ENCODE peak calls at places on chromosomes 1 and 21, in four cellular contexts. One of them, this sample, is unnamed. For H3K4me1, the result is how much of the 10 kb centered on the place peaks cover.

GRCh38 chr1:61079898-61080336 is 2.4 kb upstream of the NFIA start:
- DNase-seq in cardiac muscle cell: peak
- DNase-seq in spleen: peak
- DNase-seq in thoracic aorta: peak
- DNase-seq in this sample: peak

GRCh38 chr1:93753766-93754763 is 72.4 kb upstream of the BCAR3 start:
- DNase-seq in thoracic aorta: no peak
- DNase-seq in spleen: no peak
- DNase-seq in cardiac muscle cell: peak
- DNase-seq in this sample: no peak

GRCh38 chr1:1627842-1628655 is 3.9 kb upstream of the MMP23B start:
- DNase-seq in cardiac muscle cell: no peak
- DNase-seq in spleen: peak
- DNase-seq in thoracic aorta: no peak
- DNase-seq in this sample: peak

GRCh38 chr1:63592536-63593302 is 492 bp upstream of the PGM1 start:
- DNase-seq in spleen: no peak
- DNase-seq in cardiac muscle cell: no peak
- DNase-seq in thoracic aorta: no peak
- DNase-seq in this sample: no peak

GRCh38 chr1:156909671-156910070 is 10.8 kb upstream of the LRRC71 start:
- DNase-seq in cardiac muscle cell: no peak
- DNase-seq in spleen: no peak
- DNase-seq in thoracic aorta: no peak
- DNase-seq in this sample: no peak

GRCh38 chr1:62353853-62354252 is 34.6 kb upstream of the KANK4 start:
- DNase-seq in thoracic aorta: no peak
- DNase-seq in spleen: no peak
- DNase-seq in cardiac muscle cell: no peak
- DNase-seq in this sample: no peak

GRCh38 chr1:226125831-226126230 is 60.7 kb downstream of the ACBD3 start:
- DNase-seq in thoracic aorta: no peak
- DNase-seq in spleen: peak
- DNase-seq in cardiac muscle cell: no peak
- DNase-seq in this sample: peak

GRCh38 chr1:56284933-56285332 is 294.4 kb downstream of the PLPP3 start:
- DNase-seq in spleen: no peak
- DNase-seq in cardiac muscle cell: peak
- DNase-seq in thoracic aorta: no peak
- DNase-seq in this sample: no peak

GRCh38 chr1:241228339-241228738 is 128.7 kb downstream of the RGS7 start:
- DNase-seq in cardiac muscle cell: no peak
- DNase-seq in spleen: no peak
- DNase-seq in thoracic aorta: no peak
- DNase-seq in this sample: no peak

GRCh38 chr1:9078035-9078948 is 8.9 kb upstream of the SLC2A5 start:
- DNase-seq in cardiac muscle cell: peak
- DNase-seq in thoracic aorta: no peak
- DNase-seq in spleen: no peak
- DNase-seq in this sample: no peak

GRCh38 chr1:77829851-77830250 is 50.4 kb downstream of the MIGA1 start:
- DNase-seq in spleen: no peak
- DNase-seq in cardiac muscle cell: no peak
- DNase-seq in thoracic aorta: no peak
- DNase-seq in this sample: no peak

GRCh38 chr1:944341-945325 is 14.4 kb downstream of the NOC2L start:
- DNase-seq in cardiac muscle cell: peak
- DNase-seq in spleen: no peak
- DNase-seq in thoracic aorta: no peak
- DNase-seq in this sample: no peak

GRCh38 chr1:32612189-32612881 is 38.0 kb downstream of the ZBTB8OS start:
- DNase-seq in cardiac muscle cell: peak
- DNase-seq in spleen: peak
- DNase-seq in thoracic aorta: peak
- DNase-seq in this sample: peak

GRCh38 chr21:44423312-44423821 is 31.9 kb upstream of the LRRC3 start:
- DNase-seq in spleen: peak
- DNase-seq in thoracic aorta: no peak
- DNase-seq in cardiac muscle cell: no peak
- DNase-seq in this sample: peak

GRCh38 chr1:180912801-180913616 is at the start of gene KIAA1614:
- DNase-seq in spleen: no peak
- DNase-seq in thoracic aorta: no peak
- DNase-seq in cardiac muscle cell: peak
- DNase-seq in this sample: peak

GRCh38 chr1:223827193-223827663 is 18.5 kb downstream of the TP53BP2 start:
- DNase-seq in cardiac muscle cell: peak
- DNase-seq in spleen: no peak
- DNase-seq in thoracic aorta: no peak
- DNase-seq in this sample: no peak

GRCh38 chr1:196858811-196859210 is 29.0 kb upstream of the CFHR4 start:
- DNase-seq in cardiac muscle cell: no peak
- DNase-seq in spleen: no peak
- DNase-seq in thoracic aorta: no peak
- DNase-seq in this sample: no peak

GRCh38 chr1:222880586-222880985 is 65.7 kb downstream of the DISP1 start:
- DNase-seq in thoracic aorta: no peak
- DNase-seq in cardiac muscle cell: peak
- DNase-seq in spleen: no peak
- DNase-seq in this sample: no peak

GRCh38 chr1:39892611-39893595 is 8.8 kb downstream of the MYCL start:
- DNase-seq in spleen: no peak
- DNase-seq in thoracic aorta: no peak
- DNase-seq in cardiac muscle cell: peak
- DNase-seq in this sample: no peak

GRCh38 chr1:245768596-245768995 is 613.8 kb downstream of the KIF26B start:
- DNase-seq in spleen: no peak
- DNase-seq in cardiac muscle cell: no peak
- DNase-seq in thoracic aorta: no peak
- DNase-seq in this sample: no peak

GRCh38 chr1:54375331-54376084 is 30.7 kb downstream of the SSBP3 start:
- DNase-seq in spleen: peak
- DNase-seq in thoracic aorta: no peak
- DNase-seq in cardiac muscle cell: no peak
- DNase-seq in this sample: no peak
- TF ChIP-seq CTCF in spleen: peak
- TF ChIP-seq CTCF in thoracic aorta: no peak
- TF ChIP-seq CTCF in cardiac muscle cell: no peak
- TF ChIP-seq CTCF in this sample: no peak

DNA sequence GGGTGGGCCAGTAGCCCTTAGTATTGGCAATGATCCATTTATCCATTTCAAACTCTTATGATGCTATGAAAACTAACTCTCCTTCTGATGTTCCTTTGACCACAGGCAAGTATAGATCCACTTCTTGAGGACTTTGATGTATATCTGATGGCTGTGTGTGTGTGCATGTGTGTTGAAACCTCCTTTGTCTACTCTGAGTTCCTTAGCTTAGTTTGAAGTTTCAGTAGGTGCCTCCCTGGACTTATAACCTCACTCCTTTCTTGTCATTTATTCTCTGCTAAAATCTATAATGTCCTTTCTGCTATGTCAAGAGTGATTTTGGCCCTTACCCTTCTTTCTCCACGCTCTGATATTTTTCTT is 409.3 kb downstream of the PRDM2 start:
- DNase-seq in cardiac muscle cell: no peak
- DNase-seq in thoracic aorta: no peak
- DNase-seq in spleen: no peak
- DNase-seq in this sample: no peak
- H3K27ac ChIP-seq in cardiac muscle cell: no peak
- H3K27ac ChIP-seq in thoracic aorta: no peak
- H3K27ac ChIP-seq in spleen: no peak
- H3K27ac ChIP-seq in this sample: no peak

DNA sequence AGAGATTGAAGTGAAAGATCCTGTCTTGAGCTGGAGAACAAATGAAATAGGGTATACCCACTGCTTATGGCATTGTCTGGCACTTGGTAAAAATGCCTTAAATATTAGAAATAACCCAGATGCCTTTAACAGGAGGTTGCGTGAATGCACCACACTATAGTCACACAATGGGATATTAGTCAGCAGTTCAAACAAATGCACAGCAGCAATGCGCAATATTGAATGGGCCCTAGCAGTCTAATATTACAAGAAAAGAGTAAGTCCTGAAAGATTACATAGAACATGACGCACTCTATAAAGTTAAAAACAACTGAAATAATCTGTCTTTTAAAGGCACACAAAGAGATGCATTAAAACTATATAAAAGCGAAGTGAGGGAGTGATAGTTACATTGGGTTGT is 161.0 kb downstream of the EDEM3 start:
- DNase-seq in cardiac muscle cell: peak
- DNase-seq in spleen: no peak
- DNase-seq in thoracic aorta: no peak
- DNase-seq in this sample: no peak
- H3K4me1 ChIP-seq in cardiac muscle cell: under half
- H3K4me1 ChIP-seq in spleen: under half
- H3K4me1 ChIP-seq in thoracic aorta: under half
- H3K4me1 ChIP-seq in this sample: under half

DNA sequence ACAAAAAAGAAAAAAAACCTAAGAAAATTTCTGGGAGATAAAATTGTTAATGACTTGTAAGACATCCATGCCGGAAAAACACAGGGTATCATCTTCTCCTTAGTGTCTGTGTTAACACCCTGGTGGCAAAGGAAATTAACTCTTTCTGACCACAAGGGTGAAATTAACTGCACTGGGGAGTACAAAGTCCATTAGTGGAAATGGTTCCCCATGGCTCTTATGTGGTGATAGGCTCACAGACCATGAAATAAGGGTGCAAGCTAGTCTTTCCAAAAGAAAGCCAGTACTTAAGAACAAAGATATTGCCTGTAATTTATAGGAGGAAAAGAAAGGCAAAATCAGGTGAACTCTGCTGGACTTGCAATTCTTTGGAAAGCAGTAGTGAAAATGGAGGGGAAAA is 185.4 kb downstream of the LRRIQ3 start:
- DNase-seq in spleen: no peak
- DNase-seq in thoracic aorta: no peak
- DNase-seq in cardiac muscle cell: no peak
- DNase-seq in this sample: no peak
- TF ChIP-seq CTCF in spleen: no peak
- TF ChIP-seq CTCF in thoracic aorta: no peak
- TF ChIP-seq CTCF in cardiac muscle cell: no peak
- TF ChIP-seq CTCF in this sample: no peak

GRCh38 chr1:212490276-212490675 is 57.6 kb downstream of the NENF start:
- DNase-seq in spleen: no peak
- DNase-seq in thoracic aorta: no peak
- DNase-seq in cardiac muscle cell: no peak
- DNase-seq in this sample: no peak
- H3K27ac ChIP-seq in spleen: no peak
- H3K27ac ChIP-seq in thoracic aorta: no peak
- H3K27ac ChIP-seq in cardiac muscle cell: no peak
- H3K27ac ChIP-seq in this sample: no peak

DNA sequence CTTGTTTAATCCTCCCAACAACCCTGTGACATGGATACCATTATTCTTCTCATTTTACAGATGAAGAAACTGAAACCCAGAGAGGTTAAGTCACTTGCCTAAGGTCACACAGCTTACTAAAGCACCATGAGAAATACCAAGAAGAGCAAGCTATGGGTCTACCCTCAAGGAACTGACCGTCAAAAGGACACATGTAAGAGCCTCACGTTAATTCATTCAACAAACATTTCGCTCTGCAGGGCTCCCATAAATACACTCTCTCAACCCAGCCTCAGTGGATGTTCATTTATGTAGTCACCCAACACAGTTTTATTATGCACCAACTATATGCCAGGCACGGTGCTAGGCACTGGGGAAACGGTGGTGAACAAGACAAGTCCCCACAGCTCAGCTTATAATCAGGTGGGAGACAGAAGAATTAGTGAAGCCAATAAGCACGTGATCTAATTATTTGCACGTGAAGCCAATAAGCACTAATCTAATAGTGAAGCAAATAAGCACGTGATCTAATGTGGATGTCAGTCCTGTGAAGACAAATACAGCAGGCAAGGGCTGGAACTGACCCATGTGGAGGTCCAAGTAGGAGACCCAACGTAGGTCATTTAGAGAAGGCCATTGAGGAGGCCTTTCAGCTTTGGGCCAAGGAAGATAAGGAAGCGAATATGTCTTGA is 52.1 kb upstream of the ZBTB40 start:
- DNase-seq in spleen: no peak
- DNase-seq in cardiac muscle cell: no peak
- DNase-seq in thoracic aorta: no peak
- DNase-seq in this sample: no peak
- H3K4me1 ChIP-seq in spleen: under half
- H3K4me1 ChIP-seq in cardiac muscle cell: under half
- H3K4me1 ChIP-seq in thoracic aorta: under half
- H3K4me1 ChIP-seq in this sample: under half

DNA sequence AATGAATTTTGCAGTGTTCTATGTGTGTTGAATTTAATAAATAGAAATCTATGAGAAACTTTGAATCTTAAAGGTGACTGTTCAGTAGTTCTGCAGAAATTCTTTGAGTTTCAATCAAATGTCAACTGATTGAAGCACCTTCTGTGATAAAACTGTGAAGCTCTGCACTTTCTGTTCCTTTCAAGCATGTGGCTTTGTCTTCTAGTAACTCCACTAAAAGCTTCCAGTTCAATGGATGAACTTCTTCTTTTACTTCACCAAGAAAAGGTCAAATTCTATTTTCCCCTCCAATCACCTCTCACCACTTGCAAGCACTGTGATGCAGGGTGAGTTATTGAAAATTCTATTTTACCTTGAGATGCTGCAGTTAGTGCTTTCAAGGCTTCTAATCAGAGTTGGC is 515.3 kb upstream of the B3GALT2 start:
- DNase-seq in thoracic aorta: no peak
- DNase-seq in cardiac muscle cell: no peak
- DNase-seq in spleen: no peak
- DNase-seq in this sample: no peak
- TF ChIP-seq CTCF in thoracic aorta: no peak
- TF ChIP-seq CTCF in cardiac muscle cell: no peak
- TF ChIP-seq CTCF in spleen: no peak
- TF ChIP-seq CTCF in this sample: no peak

GRCh38 chr1:6691507-6691906 is 10.1 kb downstream of the DNAJC11 start:
- DNase-seq in thoracic aorta: no peak
- DNase-seq in cardiac muscle cell: peak
- DNase-seq in spleen: no peak
- DNase-seq in this sample: no peak
- H3K27ac ChIP-seq in thoracic aorta: no peak
- H3K27ac ChIP-seq in cardiac muscle cell: peak
- H3K27ac ChIP-seq in spleen: no peak
- H3K27ac ChIP-seq in this sample: no peak

GRCh38 chr1:116764466-116764896 is 10.3 kb downstream of the CD2 start:
- DNase-seq in spleen: no peak
- DNase-seq in thoracic aorta: no peak
- DNase-seq in cardiac muscle cell: no peak
- DNase-seq in this sample: no peak
- H3K4me1 ChIP-seq in spleen: half or more
- H3K4me1 ChIP-seq in thoracic aorta: under half
- H3K4me1 ChIP-seq in cardiac muscle cell: under half
- H3K4me1 ChIP-seq in this sample: under half